ENCODE peak calls at places on chromosomes 13 and 19, in five cellular contexts. One of them, this sample, is unnamed.

GRCh38 chr13:76425930-76426329 is 460.3 kb downstream of the KCTD12 start:
- DNase-seq in HCT116: no peak
- DNase-seq in GM12891: no peak
- DNase-seq in transverse colon: no peak
- DNase-seq in breast epithelium: no peak
- DNase-seq in this sample: no peak

GRCh38 chr13:98717256-98717655 is 35.2 kb downstream of the SLC15A1 start:
- DNase-seq in transverse colon: no peak
- DNase-seq in GM12891: no peak
- DNase-seq in breast epithelium: no peak
- DNase-seq in HCT116: no peak
- DNase-seq in this sample: no peak

GRCh38 chr13:23753523-23753922 is 135.7 kb downstream of the MIPEP start:
- DNase-seq in transverse colon: no peak
- DNase-seq in GM12891: no peak
- DNase-seq in breast epithelium: no peak
- DNase-seq in HCT116: no peak
- DNase-seq in this sample: peak

GRCh38 chr19:34393629-34394028 is 10.6 kb upstream of the PDCD2L start:
- DNase-seq in HCT116: no peak
- DNase-seq in transverse colon: no peak
- DNase-seq in breast epithelium: no peak
- DNase-seq in GM12891: no peak
- DNase-seq in this sample: no peak

GRCh38 chr19:17111766-17112165 is 36.2 kb downstream of the MYO9B start:
- DNase-seq in HCT116: no peak
- DNase-seq in transverse colon: no peak
- DNase-seq in breast epithelium: no peak
- DNase-seq in GM12891: no peak
- DNase-seq in this sample: no peak

GRCh38 chr19:40508739-40509260 is 42.0 kb downstream of the SPTBN4 start:
- DNase-seq in HCT116: no peak
- DNase-seq in breast epithelium: no peak
- DNase-seq in GM12891: no peak
- DNase-seq in transverse colon: no peak
- DNase-seq in this sample: no peak

GRCh38 chr19:48390188-48391099 is 907 bp downstream of the KDELR1 start:
- DNase-seq in transverse colon: peak
- DNase-seq in breast epithelium: peak
- DNase-seq in GM12891: peak
- DNase-seq in HCT116: no peak
- DNase-seq in this sample: peak

GRCh38 chr13:100521912-100522490 is 66.6 kb downstream of the GGACT start:
- DNase-seq in GM12891: no peak
- DNase-seq in HCT116: no peak
- DNase-seq in breast epithelium: no peak
- DNase-seq in transverse colon: no peak
- DNase-seq in this sample: no peak

GRCh38 chr13:81480634-81481033 is 1139.7 kb upstream of the SPRY2 start:
- DNase-seq in HCT116: no peak
- DNase-seq in breast epithelium: no peak
- DNase-seq in GM12891: no peak
- DNase-seq in transverse colon: no peak
- DNase-seq in this sample: no peak

GRCh38 chr13:72754111-72754510 is 26.4 kb downstream of the BORA start:
- DNase-seq in HCT116: no peak
- DNase-seq in breast epithelium: no peak
- DNase-seq in GM12891: no peak
- DNase-seq in transverse colon: no peak
- DNase-seq in this sample: no peak

GRCh38 chr19:17336872-17337674 is at the start of gene GTPBP3:
- DNase-seq in GM12891: peak
- DNase-seq in HCT116: peak
- DNase-seq in breast epithelium: peak
- DNase-seq in transverse colon: peak
- DNase-seq in this sample: peak

DNA sequence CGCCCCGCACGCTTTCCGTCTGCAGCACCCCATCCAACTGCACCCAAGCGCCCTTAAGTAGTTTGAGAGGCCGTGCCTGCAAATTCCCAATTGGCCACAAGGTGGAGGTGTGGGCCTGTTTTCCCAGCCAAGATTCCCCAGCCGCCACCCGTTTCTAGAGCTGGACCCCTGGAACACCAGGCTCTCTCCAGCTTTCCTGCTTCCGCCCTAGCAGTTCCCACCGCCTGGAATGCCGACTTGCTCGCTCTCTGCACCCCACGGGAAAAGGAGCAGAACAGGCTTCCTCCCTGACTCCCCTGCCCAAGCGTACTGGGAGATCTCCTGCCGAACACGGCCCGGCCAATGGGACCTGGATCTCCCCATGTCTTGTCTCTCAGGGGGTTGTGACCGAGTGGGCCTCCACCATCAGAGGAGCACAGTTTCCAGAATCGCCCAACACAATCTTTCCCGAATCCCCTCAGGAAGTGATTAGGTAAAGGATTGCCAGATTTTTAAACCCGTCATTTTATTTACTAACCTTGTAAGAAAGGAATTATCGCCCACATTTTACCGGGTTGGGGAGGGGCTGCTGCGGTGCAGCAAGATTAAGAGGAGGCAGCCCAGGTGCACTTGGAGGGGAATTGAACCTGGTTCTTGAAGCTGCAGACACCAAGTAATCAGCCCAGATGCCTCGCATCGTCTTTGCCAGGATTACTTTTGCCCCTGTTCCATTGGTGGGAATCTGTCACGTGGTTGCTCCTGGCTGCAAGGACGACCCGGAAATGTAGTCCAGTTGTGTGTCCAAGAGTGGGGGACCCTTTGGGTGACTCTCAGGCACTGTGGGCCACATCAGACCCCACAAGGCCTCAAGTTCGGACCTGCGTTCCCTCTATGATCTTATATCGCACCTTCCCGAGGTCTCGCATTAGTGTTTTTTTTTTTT is 3.5 kb upstream of the NAPSA start:
- DNase-seq in breast epithelium: peak
- DNase-seq in GM12891: peak
- DNase-seq in transverse colon: peak
- DNase-seq in HCT116: peak
- DNase-seq in this sample: peak
- TF ChIP-seq POLR2AphosphoS5 in breast epithelium: no peak
- TF ChIP-seq POLR2AphosphoS5 in GM12891: peak
- TF ChIP-seq POLR2AphosphoS5 in transverse colon: no peak
- TF ChIP-seq POLR2AphosphoS5 in HCT116: peak
- TF ChIP-seq POLR2AphosphoS5 in this sample: peak

DNA sequence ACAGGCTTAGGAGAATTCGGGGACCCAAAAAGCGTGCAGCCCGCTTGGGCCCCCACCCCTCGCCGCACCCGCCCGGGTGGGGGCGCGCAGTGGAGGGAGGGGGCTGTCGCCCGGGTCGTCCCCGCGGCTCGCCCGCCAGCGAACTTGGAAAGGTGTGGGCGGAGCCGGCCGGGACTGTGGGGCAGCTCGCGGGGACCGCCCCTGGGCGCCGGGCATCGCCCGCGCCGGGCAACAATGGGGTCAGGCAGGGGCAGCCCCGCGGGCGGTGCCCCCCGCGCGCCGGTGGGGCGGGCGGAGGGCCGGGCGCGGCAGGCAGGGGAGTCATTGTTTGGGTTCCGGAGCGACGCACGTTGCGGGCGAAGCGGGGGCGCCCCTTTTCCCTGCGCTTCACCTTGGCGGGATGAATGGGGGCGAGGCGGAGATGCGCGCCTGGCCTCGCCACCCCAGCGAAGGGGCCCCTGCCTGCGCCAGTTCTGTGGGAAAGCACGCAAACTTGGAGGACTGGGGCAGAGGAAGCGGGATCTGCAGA is 637 bp upstream of the KLF12 start:
- DNase-seq in HCT116: no peak
- DNase-seq in breast epithelium: peak
- DNase-seq in transverse colon: peak
- DNase-seq in GM12891: peak
- DNase-seq in this sample: peak
- TF ChIP-seq POLR2AphosphoS5 in HCT116: no peak
- TF ChIP-seq POLR2AphosphoS5 in breast epithelium: no peak
- TF ChIP-seq POLR2AphosphoS5 in transverse colon: no peak
- TF ChIP-seq POLR2AphosphoS5 in GM12891: no peak
- TF ChIP-seq POLR2AphosphoS5 in this sample: no peak

GRCh38 chr19:46978470-46978869 is 41.2 kb upstream of the NPAS1 start:
- DNase-seq in HCT116: no peak
- DNase-seq in transverse colon: no peak
- DNase-seq in breast epithelium: no peak
- DNase-seq in GM12891: no peak
- DNase-seq in this sample: no peak

GRCh38 chr19:46981296-46981695 is 38.3 kb upstream of the NPAS1 start:
- DNase-seq in HCT116: no peak
- DNase-seq in breast epithelium: no peak
- DNase-seq in transverse colon: no peak
- DNase-seq in GM12891: no peak
- DNase-seq in this sample: no peak

GRCh38 chr19:46979103-46979769 is 40.4 kb upstream of the NPAS1 start:
- DNase-seq in HCT116: no peak
- DNase-seq in GM12891: no peak
- DNase-seq in transverse colon: no peak
- DNase-seq in breast epithelium: no peak
- DNase-seq in this sample: peak

GRCh38 chr19:46980756-46981155 is 38.9 kb upstream of the NPAS1 start:
- DNase-seq in breast epithelium: no peak
- DNase-seq in GM12891: no peak
- DNase-seq in transverse colon: no peak
- DNase-seq in HCT116: no peak
- DNase-seq in this sample: no peak

DNA sequence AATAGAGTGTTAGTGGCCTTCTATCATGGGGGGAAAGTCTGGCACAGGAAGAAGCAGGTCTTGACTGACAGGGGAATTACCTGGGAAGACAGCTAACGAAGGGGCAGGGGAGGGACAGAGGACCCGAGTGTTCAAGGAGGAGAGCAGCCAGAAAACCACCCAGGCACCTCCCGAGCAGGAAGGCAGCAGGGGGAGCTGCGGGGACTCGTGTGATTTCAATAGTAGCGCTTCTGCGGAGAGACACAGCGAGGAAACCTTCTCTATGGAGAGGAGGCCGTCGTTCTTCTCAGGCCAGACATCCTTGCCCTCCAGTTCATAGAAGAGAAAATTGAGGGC is 39.9 kb upstream of the NPAS1 start:
- DNase-seq in transverse colon: no peak
- DNase-seq in GM12891: no peak
- DNase-seq in HCT116: no peak
- DNase-seq in breast epithelium: no peak
- DNase-seq in this sample: no peak
- TF ChIP-seq POLR2AphosphoS5 in transverse colon: no peak
- TF ChIP-seq POLR2AphosphoS5 in GM12891: no peak
- TF ChIP-seq POLR2AphosphoS5 in HCT116: no peak
- TF ChIP-seq POLR2AphosphoS5 in breast epithelium: no peak
- TF ChIP-seq POLR2AphosphoS5 in this sample: no peak

DNA sequence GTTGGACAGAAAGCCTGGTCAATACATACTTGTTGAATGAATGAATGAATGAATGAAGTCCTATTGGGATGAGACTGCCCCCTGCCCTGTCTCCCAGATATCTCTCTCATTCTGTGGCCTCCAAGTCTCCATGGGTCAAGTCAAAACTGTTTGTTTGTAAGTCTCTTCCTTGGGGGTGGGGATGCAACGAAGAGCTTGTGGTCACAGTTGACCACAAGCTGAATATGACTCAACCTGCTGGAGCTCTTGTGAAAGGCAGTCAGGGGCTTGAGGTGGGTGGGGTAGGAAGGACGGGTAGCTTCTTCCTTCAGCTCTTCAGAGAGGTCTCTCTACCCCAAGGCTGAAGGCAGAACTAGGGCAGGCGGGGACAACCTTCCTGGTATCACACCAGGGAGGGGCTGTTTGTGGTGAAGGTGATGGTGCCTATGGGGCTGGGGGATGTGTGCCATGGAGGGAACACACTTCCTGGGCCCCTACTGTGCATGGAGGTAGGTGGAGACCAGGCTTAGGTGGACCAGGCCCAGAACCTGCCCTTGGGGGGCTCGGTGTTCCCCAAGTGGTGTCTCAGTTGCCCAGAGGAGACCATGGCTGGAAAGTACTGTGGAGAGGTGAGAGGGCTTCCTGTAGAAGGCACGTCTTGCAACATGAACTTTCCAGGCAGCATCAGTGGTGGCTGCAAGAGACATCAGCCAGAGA is 8.0 kb downstream of the MYO1F start:
- DNase-seq in transverse colon: peak
- DNase-seq in HCT116: peak
- DNase-seq in breast epithelium: no peak
- DNase-seq in GM12891: peak
- DNase-seq in this sample: no peak
- TF ChIP-seq POLR2AphosphoS5 in transverse colon: no peak
- TF ChIP-seq POLR2AphosphoS5 in HCT116: no peak
- TF ChIP-seq POLR2AphosphoS5 in breast epithelium: no peak
- TF ChIP-seq POLR2AphosphoS5 in GM12891: no peak
- TF ChIP-seq POLR2AphosphoS5 in this sample: no peak

DNA sequence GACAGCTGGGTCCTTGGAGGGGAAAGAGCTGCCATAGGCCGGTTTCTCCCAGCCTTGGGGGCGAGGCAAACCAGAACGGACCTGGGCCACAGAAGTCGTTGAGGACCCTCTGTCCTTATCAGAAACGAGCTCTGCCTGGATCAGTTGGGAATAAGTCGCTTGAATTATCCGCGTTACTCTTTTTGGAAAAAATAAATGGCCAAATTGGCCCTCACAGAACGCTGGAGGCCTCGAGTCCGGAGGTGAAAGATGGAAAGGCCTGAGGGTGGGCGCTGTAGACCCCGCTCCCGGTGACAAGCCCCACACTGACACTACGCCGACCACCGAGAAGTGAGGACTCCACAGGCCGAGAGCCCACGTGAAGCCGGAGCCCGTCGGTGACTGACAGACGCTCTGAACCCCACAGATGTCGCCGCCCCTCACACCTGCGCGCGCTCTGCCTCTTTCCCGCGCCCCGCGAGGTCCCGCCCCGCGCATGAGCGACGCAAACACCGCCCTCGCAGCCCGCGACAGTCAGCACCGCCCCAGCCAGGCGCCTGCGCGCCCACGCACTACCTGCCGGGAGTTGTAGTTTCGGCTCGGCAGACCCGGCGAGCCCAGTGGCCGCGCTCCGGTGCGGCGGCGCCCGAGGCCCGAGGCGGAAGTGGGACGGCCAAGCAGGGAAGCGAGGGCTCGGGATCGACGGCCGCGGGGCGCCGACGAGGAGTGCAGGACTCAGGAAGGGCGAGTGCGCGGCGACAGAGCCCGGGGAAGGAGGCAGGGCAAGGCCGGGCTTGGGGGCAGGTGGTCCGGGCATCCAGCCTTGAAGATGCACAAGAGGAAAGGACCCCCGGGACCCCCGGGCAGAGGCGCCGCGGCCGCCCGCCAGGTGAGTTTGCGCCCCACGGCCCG is at the start of the genes BRME1 and CC2D1A:
- DNase-seq in breast epithelium: peak
- DNase-seq in HCT116: peak
- DNase-seq in transverse colon: peak
- DNase-seq in GM12891: peak
- DNase-seq in this sample: peak
- TF ChIP-seq POLR2AphosphoS5 in breast epithelium: peak
- TF ChIP-seq POLR2AphosphoS5 in HCT116: peak
- TF ChIP-seq POLR2AphosphoS5 in transverse colon: peak
- TF ChIP-seq POLR2AphosphoS5 in GM12891: no peak
- TF ChIP-seq POLR2AphosphoS5 in this sample: peak

This sample was measured in prostate gland.